ENCODE peak calls at places on chromosome 1, in seven cellular contexts. J is body of pancreas, E is lower leg skin, Z is heart left ventricle, M is IMR-90, O is H54, A is uterus. Q is an unnamed sample.
A peak's percentile ranks its signal among the peaks of the same experiment; 100 is the strongest.

GRCh38 chr1:50368179-50369007 is 54.9 kb downstream of the DMRTA2 start:
- DNase-seq in J (peak; percentile 58), E (no peak), Z (no peak), M (peak; percentile 6), O (no peak), A (no peak), Q (no peak)

GRCh38 chr1:179124866-179125265 is 43.0 kb downstream of the TOR3A start:
- DNase-seq in J (no peak), E (no peak), Z (no peak), M (peak; percentile 78), O (no peak), A (no peak), Q (no peak)

GRCh38 chr1:15577691-15578090 is 7.2 kb downstream of the AGMAT start:
- DNase-seq in J (no peak), E (no peak), Z (no peak), M (no peak), O (no peak), A (no peak), Q (no peak)

GRCh38 chr1:6140413-6140812 is 39.7 kb downstream of the CHD5 start:
- DNase-seq in J (no peak), E (no peak), Z (no peak), M (no peak), O (no peak), A (no peak), Q (no peak)

GRCh38 chr1:51750729-51751128 is 127.8 kb downstream of the NRDC start:
- DNase-seq in J (no peak), E (no peak), Z (no peak), M (peak; percentile 42), O (no peak), A (no peak), Q (no peak)

GRCh38 chr1:155645024-155645423 is 35.0 kb downstream of the MSTO1 start:
- DNase-seq in J (no peak), E (no peak), Z (no peak), M (no peak), O (no peak), A (no peak), Q (no peak)

GRCh38 chr1:169102567-169102966 is 3.9 kb upstream of the ATP1B1 start:
- DNase-seq in J (no peak), E (no peak), Z (peak; percentile 46), M (peak; percentile 85), O (peak; percentile 73), A (no peak), Q (no peak)

GRCh38 chr1:34845131-34845901 is 14.2 kb downstream of the SMIM12 start:
- DNase-seq in J (no peak), E (no peak), Z (no peak), M (no peak), O (no peak), A (no peak), Q (no peak)

GRCh38 chr1:205229399-205229861 is 1.7 kb downstream of the TMCC2 start:
- DNase-seq in J (peak; percentile 66), E (peak; percentile 88), Z (peak; percentile 55), M (peak; percentile 57), O (peak; percentile 89), A (peak; percentile 55), Q (peak; percentile 87)

GRCh38 chr1:236235116-236235515 is 46.6 kb downstream of the ERO1B start:
- DNase-seq in J (no peak), E (no peak), Z (no peak), M (no peak), O (no peak), A (no peak), Q (no peak)

GRCh38 chr1:225349826-225350225 is 78.0 kb downstream of the LBR start:
- DNase-seq in J (no peak), E (no peak), Z (no peak), M (no peak), O (no peak), A (no peak), Q (no peak)

GRCh38 chr1:231417503-231417902 is 4.6 kb downstream of the EGLN1 start:
- DNase-seq in J (no peak), E (no peak), Z (no peak), M (no peak), O (no peak), A (no peak), Q (no peak)

GRCh38 chr1:186188004-186188539 is 187.0 kb downstream of the TPR start:
- DNase-seq in J (no peak), E (no peak), Z (no peak), M (peak; percentile 94), O (peak; percentile 22), A (no peak), Q (no peak)

GRCh38 chr1:10724948-10725852 is 71.2 kb downstream of the CASZ1 start:
- DNase-seq in J (peak; percentile 72), E (no peak), Z (peak; percentile 83), M (peak; percentile 8), O (no peak), A (peak; percentile 63), Q (peak; percentile 88)

GRCh38 chr1:24654011-24654410 is 10.9 kb downstream of the SRRM1 start:
- DNase-seq in J (no peak), E (no peak), Z (no peak), M (no peak), O (no peak), A (no peak), Q (no peak)

GRCh38 chr1:20089328-20090077 is 19.5 kb downstream of the PLA2G5 start:
- DNase-seq in J (no peak), E (no peak), Z (no peak), M (no peak), O (no peak), A (no peak), Q (no peak)

GRCh38 chr1:166305371-166305770 is 138.6 kb upstream of the FAM78B start:
- DNase-seq in J (no peak), E (no peak), Z (no peak), M (no peak), O (no peak), A (no peak), Q (no peak)

GRCh38 chr1:21508580-21509350 is 458 bp upstream of the ALPL start:
- DNase-seq in J (peak; percentile 72), E (no peak), Z (peak; percentile 77), M (peak; percentile 31), O (no peak), A (peak; percentile 24), Q (no peak)

GRCh38 chr1:51842255-51842654 is 36.3 kb downstream of the NRDC start:
- DNase-seq in J (no peak), E (no peak), Z (no peak), M (no peak), O (no peak), A (no peak), Q (no peak)

GRCh38 chr1:1337793-1338147 is 6.7 kb downstream of the TAS1R3 start:
- DNase-seq in J (no peak), E (no peak), Z (no peak), M (no peak), O (no peak), A (no peak), Q (no peak)

GRCh38 chr1:175118375-175118774 is 50.7 kb downstream of the TNN start:
- DNase-seq in J (no peak), E (no peak), Z (no peak), M (no peak), O (no peak), A (no peak), Q (no peak)

GRCh38 chr1:32250893-32251716 is at the start of gene LCK:
- DNase-seq in J (no peak), E (no peak), Z (no peak), M (no peak), O (no peak), A (no peak), Q (no peak)

GRCh38 chr1:72357411-72357810 is 75.1 kb upstream of the NEGR1 start:
- DNase-seq in J (no peak), E (no peak), Z (no peak), M (peak; percentile 53), O (no peak), A (no peak), Q (no peak)

GRCh38 chr1:244918422-244919319 is 54.3 kb upstream of the HNRNPU start:
- DNase-seq in J (peak; percentile 33), E (no peak), Z (peak; percentile 63), M (peak; percentile 12), O (peak; percentile 33), A (peak; percentile 35), Q (peak; percentile 64)

GRCh38 chr1:35660581-35661473 is 19.5 kb upstream of the PSMB2 start:
- DNase-seq in J (no peak), E (peak; percentile 29), Z (no peak), M (peak; percentile 75), O (no peak), A (no peak), Q (no peak)

GRCh38 chr1:101485712-101486111 is 248.9 kb downstream of the S1PR1 start:
- DNase-seq in J (no peak), E (no peak), Z (no peak), M (no peak), O (no peak), A (no peak), Q (no peak)

GRCh38 chr1:84653130-84653680 is 37.1 kb downstream of the SSX2IP start:
- DNase-seq in J (no peak), E (no peak), Z (no peak), M (peak; percentile 59), O (peak; percentile 7), A (no peak), Q (no peak)

GRCh38 chr1:213749558-213749957 is 238.2 kb upstream of the PROX1 start:
- DNase-seq in J (no peak), E (no peak), Z (no peak), M (no peak), O (no peak), A (no peak), Q (no peak)
- TF ChIP-seq POLR2A in J (no peak), E (no peak), Z (no peak), M (no peak), O (no peak), A (no peak), Q (no peak)

DNA sequence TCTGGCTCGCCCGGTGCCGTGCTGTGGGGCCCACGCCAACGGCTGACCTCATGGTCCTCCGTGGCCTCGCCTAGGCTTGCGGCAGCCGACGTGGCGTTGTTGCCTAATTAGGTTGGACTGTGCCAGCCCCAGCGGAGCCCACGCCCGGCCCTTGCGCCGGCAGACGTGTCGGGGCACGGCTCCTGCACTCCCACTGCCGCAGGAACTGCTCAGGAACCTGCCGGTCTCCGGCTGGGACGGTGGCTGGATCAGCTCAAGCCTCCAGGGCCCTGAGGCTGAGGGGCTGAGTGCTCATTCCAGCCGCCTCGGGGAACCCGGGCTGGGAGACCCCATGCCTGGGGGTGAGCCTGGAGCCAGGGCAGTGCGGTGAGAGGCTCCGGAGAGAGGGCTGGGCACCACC is 16.1 kb upstream of the PEX10 start:
- DNase-seq in J (no peak), E (no peak), Z (no peak), M (no peak), O (no peak), A (no peak), Q (no peak)
- TF ChIP-seq POLR2A in J (no peak), E (no peak), Z (no peak), M (no peak), O (no peak), A (no peak), Q (no peak)

DNA sequence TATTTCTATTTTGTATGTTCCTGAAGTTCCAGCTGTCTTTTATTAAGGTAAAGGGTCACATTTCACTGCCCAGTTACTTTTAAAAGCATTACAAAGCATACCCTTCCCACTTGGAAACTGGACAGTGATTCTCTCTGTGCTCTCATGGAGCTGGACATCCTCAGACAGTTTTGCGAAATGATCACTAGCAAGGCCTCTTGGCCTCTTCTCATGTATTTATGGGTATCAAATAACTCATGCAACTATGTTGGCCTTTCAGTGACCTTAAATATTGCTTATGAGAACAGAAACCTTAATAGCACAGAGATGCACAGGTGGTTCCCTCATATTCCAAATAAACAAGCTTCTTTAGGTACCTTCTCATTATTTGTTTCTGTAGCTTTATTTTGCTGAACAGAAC is 7.9 kb upstream of the AMPD1 start:
- DNase-seq in J (no peak), E (no peak), Z (no peak), M (no peak), O (no peak), A (no peak), Q (no peak)
- TF ChIP-seq POLR2A in J (no peak), E (no peak), Z (no peak), M (no peak), O (no peak), A (no peak), Q (no peak)

GRCh38 chr1:27574001-27574781 is 29.8 kb downstream of the AHDC1 start:
- DNase-seq in J (no peak), E (no peak), Z (no peak), M (no peak), O (no peak), A (no peak), Q (no peak)
- TF ChIP-seq POLR2A in J (no peak), E (no peak), Z (no peak), M (no peak), O (no peak), A (no peak), Q (no peak)